ENCODE peak calls at places on chromosomes 3 and 15, in seven cellular contexts. L is mammary epithelial cell, V is endothelial cell of umbilical vein, D is GM12865, E is transverse colon, T is spleen, A is psoas muscle. X is an unnamed sample.

GRCh38 chr15:49865925-49866757 is 245.3 kb downstream of the DTWD1 start:
- DNase-seq in V (no peak), A (no peak), D (no peak), L (peak; percentile 48), E (no peak), T (no peak), X (no peak)

GRCh38 chr3:18843930-18844329 is 304.4 kb upstream of the KCNH8 start:
- DNase-seq in L (no peak), V (no peak), D (no peak), E (no peak), A (no peak), T (no peak), X (no peak)

GRCh38 chr3:146163584-146163983 is 2.6 kb upstream of the PLOD2 start:
- DNase-seq in T (no peak), A (no peak), D (no peak), E (no peak), L (peak; percentile 91), V (peak; percentile 75), X (no peak)

GRCh38 chr3:189824629-189825312 is 193.6 kb downstream of the TP63 start:
- DNase-seq in L (peak; percentile 97), D (no peak), E (no peak), V (peak; percentile 78), T (no peak), A (no peak), X (no peak)

GRCh38 chr3:140753865-140754754 is 76.2 kb downstream of the TRIM42 start:
- DNase-seq in D (peak; percentile 84), E (no peak), V (no peak), T (no peak), L (peak; percentile 85), A (no peak), X (no peak)

GRCh38 chr15:57866149-57866736 is 159.7 kb downstream of the POLR2M start:
- DNase-seq in D (peak; percentile 61), T (no peak), E (peak; percentile 76), V (peak; percentile 72), A (peak; percentile 59), L (peak; percentile 36), X (peak; percentile 17)

GRCh38 chr3:66393486-66394260 is 107.1 kb downstream of the LRIG1 start:
- DNase-seq in D (peak; percentile 81), T (peak; percentile 89), E (no peak), L (no peak), V (peak; percentile 81), A (peak; percentile 54), X (no peak)

GRCh38 chr3:107409365-107409764 is 32.1 kb downstream of the CCDC54 start:
- DNase-seq in A (no peak), V (no peak), E (no peak), T (no peak), L (no peak), D (no peak), X (no peak)

GRCh38 chr15:64713592-64713991 is 61.8 kb downstream of the RBPMS2 start:
- DNase-seq in L (no peak), A (no peak), E (no peak), T (peak; percentile 6), D (no peak), V (no peak), X (no peak)

GRCh38 chr15:99154271-99154670 is 49.4 kb downstream of the SYNM start:
- DNase-seq in A (no peak), E (no peak), T (no peak), D (no peak), V (peak; percentile 21), L (no peak), X (no peak)

GRCh38 chr3:195001961-195002861 is 268.7 kb downstream of the XXYLT1 start:
- DNase-seq in E (peak; percentile 78), A (peak; percentile 77), T (peak; percentile 87), L (peak; percentile 52), V (peak; percentile 80), D (peak; percentile 65), X (peak; percentile 63)

GRCh38 chr3:106457278-106458210 is 588.7 kb upstream of the CBLB start:
- DNase-seq in T (no peak), D (peak; percentile 82), L (peak; percentile 88), V (peak; percentile 24), E (no peak), A (peak; percentile 78), X (peak; percentile 96)

GRCh38 chr3:127680146-127680661 is 7.5 kb downstream of the ABTB1 start:
- DNase-seq in E (no peak), D (no peak), V (no peak), A (peak; percentile 24), T (peak; percentile 80), L (no peak), X (no peak)

GRCh38 chr3:63863150-63864007 is at the start of the genes ATXN7 and THOC7:
- DNase-seq in D (peak; percentile 76), L (peak; percentile 64), V (peak; percentile 50), T (peak; percentile 95), E (peak; percentile 77), A (peak; percentile 87), X (no peak)

GRCh38 chr15:56919708-56920637 is 1.5 kb downstream of the TCF12 start:
- DNase-seq in T (no peak), E (peak; percentile 28), V (peak; percentile 74), L (peak; percentile 60), A (peak; percentile 69), D (peak; percentile 58), X (no peak)

GRCh38 chr3:36303286-36303685 is 77.0 kb upstream of the STAC start:
- DNase-seq in E (no peak), L (no peak), T (no peak), D (no peak), V (no peak), A (no peak), X (no peak)

GRCh38 chr3:42490243-42490642 is 12.2 kb upstream of the VIPR1 start:
- DNase-seq in V (peak; percentile 83), A (no peak), T (no peak), L (peak; percentile 83), E (peak; percentile 65), D (peak; percentile 89), X (peak; percentile 96)

GRCh38 chr3:79521221-79521848 is 246.5 kb downstream of the ROBO1 start:
- DNase-seq in D (peak; percentile 48), A (no peak), L (peak; percentile 24), E (no peak), T (no peak), V (peak; percentile 79), X (no peak)

GRCh38 chr15:31024979-31025378 is 33.6 kb upstream of the MTMR10 start:
- DNase-seq in L (no peak), A (no peak), T (no peak), E (no peak), V (peak; percentile 43), D (no peak), X (no peak)

GRCh38 chr3:53255360-53255774 is 455 bp downstream of the TKT start:
- DNase-seq in D (peak; percentile 62), A (no peak), L (peak; percentile 26), V (peak; percentile 35), T (peak; percentile 92), E (peak; percentile 37), X (no peak)

GRCh38 chr3:116473602-116474001 is 28.3 kb upstream of the LSAMP start:
- DNase-seq in A (no peak), L (no peak), D (no peak), V (no peak), E (no peak), T (no peak), X (no peak)

GRCh38 chr3:167491626-167492025 is 17.8 kb upstream of the SERPINI2 start:
- DNase-seq in T (no peak), L (no peak), E (no peak), V (no peak), D (no peak), A (no peak), X (no peak)
- H3K4me3 ChIP-seq in T (no peak overlapping the region), L (no peak overlapping the region), E (no peak overlapping the region), V (no peak overlapping the region), D (no peak overlapping the region), A (no peak overlapping the region), X (no peak overlapping the region)

GRCh38 chr3:61669676-61670299 is 108.4 kb downstream of the PTPRG start:
- DNase-seq in V (no peak), T (no peak), L (peak; percentile 61), E (peak; percentile 50), D (peak; percentile 3), A (peak; percentile 68), X (no peak)
- TF ChIP-seq CTCF in V (no peak), T (no peak), L (no peak), E (no peak), D (no peak), A (no peak), X (no peak)

DNA sequence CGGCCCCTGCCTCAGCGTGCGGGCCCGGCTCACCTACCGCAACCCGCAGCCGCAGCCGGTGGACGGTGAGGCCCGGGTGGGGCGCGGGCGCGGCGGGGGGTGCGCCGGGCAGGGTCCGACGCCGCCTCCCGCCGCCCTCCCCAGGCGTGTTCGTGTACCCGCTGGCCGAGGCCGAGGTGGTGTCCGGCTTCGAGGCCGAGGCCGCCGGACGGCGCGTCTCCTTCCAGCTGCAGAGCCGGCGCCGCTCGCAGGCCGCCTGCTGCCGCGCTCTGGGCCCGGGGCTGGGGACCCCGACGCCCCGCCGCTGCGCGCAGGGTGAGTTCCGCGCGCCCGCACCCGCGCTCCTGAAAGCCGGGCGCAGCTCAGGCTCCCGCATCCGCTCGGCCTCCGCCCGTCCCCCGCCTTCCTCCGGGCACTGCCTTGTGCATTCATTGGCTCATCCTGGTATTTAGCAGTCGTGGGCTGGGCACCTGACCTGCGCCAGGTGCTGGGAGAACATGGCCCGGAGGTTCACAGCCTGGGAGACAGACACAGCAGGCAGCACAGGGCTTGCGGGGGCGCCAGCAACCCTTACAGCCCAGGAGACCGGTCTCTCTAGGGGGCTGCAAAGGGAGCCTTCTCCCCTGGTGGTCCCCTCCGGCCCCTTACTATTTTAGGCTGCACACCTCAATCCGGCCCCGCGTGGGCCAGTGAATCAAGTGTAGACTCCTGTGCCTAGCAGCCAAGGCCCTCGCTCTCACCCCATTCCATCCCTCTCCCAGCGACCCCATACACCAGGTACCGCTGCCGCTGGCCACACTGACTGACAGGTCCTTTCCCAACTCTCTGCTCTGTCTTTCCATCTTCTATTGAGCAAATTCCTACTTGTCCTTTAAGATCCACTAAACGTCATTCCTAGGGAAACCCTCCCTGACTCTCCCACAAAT is 1.5 kb downstream of the VWA5B2 start:
- DNase-seq in D (no peak), T (no peak), A (no peak), V (no peak), L (peak; percentile 44), E (peak; percentile 33), X (no peak)
- H3K4me3 ChIP-seq in D (no peak overlapping the region), T (peak overlapping the region; percentile 51), A (peak overlapping the region; percentile 59), V (no peak overlapping the region), L (peak overlapping the region; percentile 18), E (peak overlapping the region; percentile 54), X (no peak overlapping the region)

GRCh38 chr3:184491011-184491576 is 70.5 kb upstream of the EPHB3 start:
- DNase-seq in D (no peak), V (no peak), T (no peak), E (no peak), L (no peak), A (no peak), X (peak; percentile 70)
- TF ChIP-seq CTCF in D (no peak), V (no peak), T (no peak), E (no peak), L (no peak), A (no peak), X (no peak)

X was measured in LNCaP clone FGC.